ENCODE peak calls at places on chromosomes 13 and 19, in seven cellular contexts. F is RWPE2; O is brain microvascular endothelial cell; J is A549; K is CD8-positive, alpha-beta T cell; Z is astrocyte of the spinal cord; P is WERI-Rb-1. E is an unnamed sample.

GRCh38 chr13:41941174-41941573 is 19.7 kb downstream of the VWA8 start:
- DNase-seq in F (no peak), O (peak; percentile 53), J (no peak), K (no peak), Z (no peak), P (no peak), E (no peak)

GRCh38 chr13:28707629-28708427 is 10.9 kb downstream of the SLC46A3 start:
- DNase-seq in F (no peak), O (peak; percentile 63), J (no peak), K (no peak), Z (peak; percentile 81), P (no peak), E (no peak)

GRCh38 chr19:56477429-56478338 is 539 bp upstream of the ZNF667 start:
- DNase-seq in F (peak; percentile 80), O (peak; percentile 90), J (no peak), K (peak; percentile 63), Z (peak; percentile 94), P (peak; percentile 95), E (no peak)

GRCh38 chr19:34220472-34221063 is 33.8 kb upstream of the GARRE1 start:
- DNase-seq in F (no peak), O (peak; percentile 59), J (peak; percentile 87), K (peak; percentile 65), Z (peak; percentile 57), P (peak; percentile 69), E (peak; percentile 61)

GRCh38 chr13:76992548-76993001 is 694 bp downstream of the CLN5 start:
- DNase-seq in F (no peak), O (no peak), J (peak; percentile 10), K (peak; percentile 22), Z (peak; percentile 20), P (peak; percentile 10), E (no peak)

GRCh38 chr13:45242070-45242469 is 41.2 kb upstream of the KCTD4 start:
- DNase-seq in F (no peak), O (no peak), J (no peak), K (no peak), Z (peak; percentile 62), P (no peak), E (no peak)

GRCh38 chr19:6086081-6086858 is 24.0 kb downstream of the RFX2 start:
- DNase-seq in F (no peak), O (no peak), J (no peak), K (no peak), Z (peak; percentile 62), P (no peak), E (no peak)

GRCh38 chr13:69828527-69828926 is 279.1 kb upstream of the ATXN8OS start:
- DNase-seq in F (no peak), O (no peak), J (no peak), K (no peak), Z (no peak), P (no peak), E (no peak)

GRCh38 chr19:778910-779653 is 18.2 kb upstream of the PTBP1 start:
- DNase-seq in F (peak; percentile 86), O (peak; percentile 93), J (peak; percentile 52), K (no peak), Z (peak; percentile 91), P (no peak), E (no peak)

GRCh38 chr13:40758811-40759210 is 12.2 kb downstream of the MRPS31 start:
- DNase-seq in F (no peak), O (no peak), J (no peak), K (no peak), Z (no peak), P (no peak), E (no peak)

GRCh38 chr19:39514840-39515550 is at the start of gene SELENOV:
- DNase-seq in F (no peak), O (no peak), J (no peak), K (peak; percentile 23), Z (no peak), P (no peak), E (peak; percentile 14)

GRCh38 chr19:42488783-42489521 is 39.3 kb downstream of the CEACAM1 start:
- DNase-seq in F (no peak), O (no peak), J (no peak), K (no peak), Z (no peak), P (no peak), E (no peak)

GRCh38 chr13:77876176-77876575 is 42.5 kb downstream of the EDNRB start:
- DNase-seq in F (no peak), O (no peak), J (no peak), K (no peak), Z (no peak), P (no peak), E (no peak)

GRCh38 chr13:46489586-46490023 is 63.4 kb upstream of the LRCH1 start:
- DNase-seq in F (no peak), O (peak; percentile 67), J (no peak), K (no peak), Z (peak; percentile 86), P (no peak), E (no peak)

GRCh38 chr19:39623946-39624345 is 21.6 kb downstream of the LGALS13 start:
- DNase-seq in F (no peak), O (no peak), J (no peak), K (no peak), Z (no peak), P (no peak), E (no peak)

GRCh38 chr19:14127929-14128509 is 8.4 kb downstream of the ASF1B start:
- DNase-seq in F (no peak), O (no peak), J (no peak), K (no peak), Z (no peak), P (no peak), E (no peak)

GRCh38 chr13:30346159-30346788 is 38.9 kb upstream of the KATNAL1 start:
- DNase-seq in F (no peak), O (no peak), J (no peak), K (peak; percentile 65), Z (no peak), P (no peak), E (no peak)

DNA sequence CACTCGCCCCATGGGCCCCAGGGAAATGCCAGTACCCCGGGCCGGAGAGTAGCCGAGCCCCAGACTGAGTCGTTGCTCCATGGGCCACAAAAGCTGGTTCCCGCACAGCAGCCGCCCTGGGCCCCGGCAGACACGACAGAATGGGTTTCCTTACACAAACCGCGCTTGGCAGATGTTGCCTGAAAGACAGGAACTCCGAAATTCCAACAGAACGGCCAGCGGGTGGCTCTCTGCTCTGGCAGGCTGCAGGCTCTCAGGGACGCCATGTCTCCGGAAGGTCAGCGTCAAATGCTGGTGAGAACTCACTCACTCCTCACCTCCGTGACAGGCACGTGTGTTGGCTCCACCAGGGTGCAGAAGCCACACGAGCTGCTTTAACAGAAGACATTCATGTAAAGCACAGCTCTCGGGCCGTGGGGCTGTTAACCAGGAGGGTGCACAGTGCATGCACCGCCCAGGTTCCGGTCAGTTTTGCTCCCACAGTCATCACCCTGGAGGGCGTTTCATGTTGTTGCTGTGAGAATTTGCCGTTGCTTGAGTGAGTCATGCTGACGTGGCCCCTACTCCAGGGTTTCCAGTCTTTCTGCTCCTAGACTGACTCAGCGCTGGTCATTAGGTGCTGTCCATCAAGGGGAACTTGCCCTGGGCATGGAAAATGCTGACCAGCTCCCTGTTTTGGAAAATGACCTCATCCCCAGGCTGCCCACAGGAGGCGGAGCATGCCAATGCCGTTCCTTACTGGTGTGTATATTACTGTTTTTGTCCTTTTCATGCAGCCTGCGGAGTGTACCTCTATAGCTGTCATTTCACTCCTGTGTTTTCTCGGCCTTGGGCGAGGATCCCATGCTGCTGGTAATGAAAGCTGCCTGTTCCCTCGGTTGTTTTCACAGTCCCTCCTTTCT is 44.8 kb downstream of the ANKRD10 start:
- DNase-seq in F (peak; percentile 99), O (peak; percentile 100), J (peak; percentile 90), K (no peak), Z (peak; percentile 100), P (no peak), E (no peak)
- TF ChIP-seq CTCF in F (peak; percentile 30), O (peak; percentile 15), J (no peak), K (no peak), Z (no peak), P (no peak), E (no peak)

DNA sequence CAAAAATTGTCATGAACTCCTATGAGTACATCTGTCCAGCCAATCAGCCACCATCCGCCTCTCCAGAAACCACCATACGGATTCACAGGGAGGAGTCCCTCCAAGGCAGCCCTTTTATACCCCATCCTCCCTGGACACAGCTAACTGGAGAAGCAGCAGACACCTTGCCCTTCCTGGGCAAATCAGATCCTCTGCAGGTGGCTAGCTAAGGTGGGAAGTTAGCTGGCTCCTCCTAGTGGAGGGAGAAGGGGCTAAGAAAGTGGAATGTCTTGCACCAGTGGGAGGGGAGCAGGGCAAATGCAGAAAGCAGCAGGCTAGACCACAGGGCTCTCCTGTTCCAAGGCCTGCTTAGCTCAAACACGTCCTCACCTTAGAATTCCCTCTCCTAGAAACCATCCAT is 46.2 kb upstream of the UQCRFS1 start:
- DNase-seq in F (no peak), O (no peak), J (no peak), K (no peak), Z (no peak), P (peak; percentile 28), E (no peak)
- TF ChIP-seq CTCF in F (no peak), O (peak; percentile 26), J (peak; percentile 43), K (no peak), Z (peak; percentile 2), P (peak; percentile 73), E (peak; percentile 29)

GRCh38 chr13:91017669-91018053 is 329.8 kb upstream of the MIR17HG start:
- DNase-seq in F (peak; percentile 47), O (no peak), J (peak; percentile 1), K (no peak), Z (no peak), P (peak; percentile 66), E (peak; percentile 1)
- TF ChIP-seq CTCF in F (peak; percentile 58), O (no peak), J (no peak), K (no peak), Z (no peak), P (no peak), E (no peak)

DNA sequence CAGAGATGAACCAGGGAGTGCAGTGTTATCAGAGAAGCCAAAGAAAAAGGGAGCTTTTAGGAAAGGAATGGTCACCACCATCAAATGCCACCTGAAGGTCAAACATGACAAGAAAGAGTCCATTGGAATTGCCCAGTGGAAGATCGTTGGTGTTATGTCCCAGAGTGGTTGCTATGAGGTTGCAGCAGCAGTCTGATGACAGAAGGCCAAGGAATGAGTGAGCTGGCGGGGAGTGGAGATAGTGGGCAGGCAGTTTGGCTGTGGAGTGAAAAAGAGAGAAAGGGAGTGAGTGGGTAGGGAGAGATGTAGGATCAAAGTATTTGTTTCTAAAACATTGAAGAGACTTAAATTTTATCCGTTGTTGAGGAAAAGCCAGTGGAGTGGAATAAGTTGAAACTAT is 117.4 kb upstream of the WASF3 start:
- DNase-seq in F (no peak), O (no peak), J (no peak), K (no peak), Z (no peak), P (no peak), E (no peak)
- TF ChIP-seq CTCF in F (no peak), O (no peak), J (no peak), K (no peak), Z (no peak), P (no peak), E (no peak)

GRCh38 chr13:49890376-49890775 is 45.8 kb downstream of the SPRYD7 start:
- DNase-seq in F (no peak), O (no peak), J (no peak), K (no peak), Z (no peak), P (no peak), E (no peak)
- TF ChIP-seq CTCF in F (no peak), O (no peak), J (no peak), K (no peak), Z (no peak), P (no peak), E (no peak)

E was measured in neural crest cell.